ENCODE peak calls at places on chromosomes 16 and 17, in seven cellular contexts. D is EL, A is cardiac muscle cell, I is A549, P is erythroblast, Q is AG10803, Z is AG08395. J is an unnamed sample.

GRCh38 chr16:85084841-85085535 is 27.3 kb downstream of the CIBAR2 start:
- DNase-seq in D (no peak), A (no peak), I (no peak), P (no peak), Q (no peak), Z (no peak), J (no peak)

GRCh38 chr16:1056196-1056595 is 16.4 kb upstream of the SSTR5 start:
- DNase-seq in D (no peak), A (no peak), I (no peak), P (no peak), Q (no peak), Z (no peak), J (no peak)

GRCh38 chr17:82611140-82612058 is 36.8 kb downstream of the WDR45B start:
- DNase-seq in D (no peak), A (peak), I (no peak), P (peak), Q (peak), Z (peak), J (no peak)

GRCh38 chr16:56833243-56833970 is 31.6 kb upstream of the SLC12A3 start:
- DNase-seq in D (no peak), A (no peak), I (no peak), P (no peak), Q (no peak), Z (no peak), J (no peak)

GRCh38 chr17:5050281-5050680 is 15.1 kb upstream of the SLC52A1 start:
- DNase-seq in D (no peak), A (no peak), I (no peak), P (no peak), Q (peak), Z (peak), J (no peak)

GRCh38 chr17:66540131-66540781 is 237.8 kb downstream of the PRKCA start:
- DNase-seq in D (peak), A (no peak), I (no peak), P (no peak), Q (peak), Z (peak), J (peak)

GRCh38 chr16:11309895-11310633 is 28.9 kb upstream of the PRM1 start:
- DNase-seq in D (no peak), A (no peak), I (no peak), P (no peak), Q (no peak), Z (no peak), J (no peak)

GRCh38 chr16:2808181-2808580 is 8.9 kb upstream of the PRSS21 start:
- DNase-seq in D (no peak), A (no peak), I (no peak), P (no peak), Q (no peak), Z (no peak), J (no peak)

GRCh38 chr16:52912565-52913173 is 140.0 kb downstream of the CHD9NB start:
- DNase-seq in D (peak), A (peak), I (peak), P (peak), Q (peak), Z (peak), J (peak)

GRCh38 chr17:74815671-74816370 is 39.7 kb upstream of the NAT9 start:
- DNase-seq in D (no peak), A (peak), I (no peak), P (no peak), Q (no peak), Z (no peak), J (peak)

GRCh38 chr16:5884339-5884738 is 786.7 kb upstream of the EEF2KMT start:
- DNase-seq in D (no peak), A (no peak), I (no peak), P (no peak), Q (no peak), Z (no peak), J (no peak)

GRCh38 chr16:66618588-66618987 is 14.1 kb downstream of the CMTM3 start:
- DNase-seq in D (peak), A (no peak), I (peak), P (no peak), Q (peak), Z (peak), J (peak)

GRCh38 chr16:7013990-7014389 is 318.7 kb upstream of the RBFOX1 start:
- DNase-seq in D (no peak), A (peak), I (no peak), P (peak), Q (no peak), Z (no peak), J (peak)

GRCh38 chr17:59094921-59095530 is 11.7 kb downstream of the TRIM37 start:
- DNase-seq in D (no peak), A (no peak), I (peak), P (no peak), Q (no peak), Z (no peak), J (no peak)

J was measured in ELR.